ENCODE peak calls at places on chromosomes 4 and X, in nine cellular contexts. J, M, Y, F, V, T, Q, A and N are unnamed samples.

GRCh38 chr4:70559216-70559830 is 32.7 kb upstream of the AMBN start:
- DNase-seq in J (peak; percentile 74), M (peak; percentile 23), Y (peak; percentile 15), F (peak; percentile 31), V (no peak), T (peak; percentile 16), Q (no peak), A (peak; percentile 79), N (peak; percentile 54)

GRCh38 chrX:110218591-110218990 is 99.3 kb downstream of the AMMECR1 start:
- DNase-seq in J (no peak), M (no peak), Y (no peak), F (no peak), V (no peak), T (no peak), Q (no peak), A (no peak), N (no peak)

GRCh38 chr4:93810340-93810992 is 18.1 kb upstream of the ATOH1 start:
- DNase-seq in J (no peak), M (no peak), Y (no peak), F (peak; percentile 1), V (no peak), T (no peak), Q (no peak), A (no peak), N (no peak)

GRCh38 chr4:185203380-185204237 is at the start of gene CFAP97:
- DNase-seq in J (peak; percentile 80), M (peak; percentile 95), Y (peak; percentile 47), F (peak; percentile 90), V (peak; percentile 96), T (peak; percentile 94), Q (peak; percentile 77), A (peak; percentile 84), N (peak; percentile 76)

GRCh38 chrX:15675490-15675921 is 10.9 kb upstream of the CLTRN start:
- DNase-seq in J (peak; percentile 80), M (peak; percentile 71), Y (peak; percentile 48), F (no peak), V (peak; percentile 84), T (peak; percentile 84), Q (peak; percentile 65), A (peak; percentile 91), N (peak; percentile 70)

GRCh38 chr4:133148690-133149363 is at the start of gene PCDH10:
- DNase-seq in J (peak; percentile 96), M (peak; percentile 26), Y (peak; percentile 87), F (peak; percentile 94), V (peak; percentile 96), T (peak; percentile 86), Q (peak; percentile 85), A (peak; percentile 99), N (peak; percentile 98)

GRCh38 chr4:88318751-88319350 is 34.5 kb upstream of the PPM1K start:
- DNase-seq in J (no peak), M (no peak), Y (no peak), F (peak; percentile 7), V (no peak), T (no peak), Q (no peak), A (no peak), N (no peak)

GRCh38 chr4:94244087-94244828 is 36.6 kb downstream of the SMARCAD1 start:
- DNase-seq in J (no peak), M (no peak), Y (no peak), F (no peak), V (no peak), T (no peak), Q (no peak), A (no peak), N (no peak)

GRCh38 chrX:39759526-39760224 is 338.1 kb downstream of the BCOR start:
- DNase-seq in J (no peak), M (no peak), Y (no peak), F (peak; percentile 85), V (peak; percentile 78), T (no peak), Q (no peak), A (peak; percentile 77), N (no peak)

GRCh38 chrX:77527233-77528001 is 80.2 kb downstream of the FGF16 start:
- DNase-seq in J (peak; percentile 15), M (no peak), Y (no peak), F (no peak), V (no peak), T (peak; percentile 16), Q (no peak), A (peak; percentile 64), N (peak; percentile 52)

GRCh38 chr4:10606483-10607155 is 77.9 kb downstream of the CLNK start:
- DNase-seq in J (no peak), M (no peak), Y (no peak), F (no peak), V (no peak), T (no peak), Q (no peak), A (no peak), N (no peak)

GRCh38 chr4:105280338-105280809 is 133.7 kb downstream of the TET2 start:
- DNase-seq in J (no peak), M (no peak), Y (no peak), F (peak; percentile 99), V (no peak), T (no peak), Q (no peak), A (no peak), N (no peak)

GRCh38 chr4:1523033-1523432 is 116.8 kb upstream of the NKX1-1 start:
- DNase-seq in J (no peak), M (no peak), Y (no peak), F (no peak), V (no peak), T (no peak), Q (no peak), A (no peak), N (peak; percentile 9)

GRCh38 chr4:18406220-18406619 is 384.7 kb upstream of the LCORL start:
- DNase-seq in J (no peak), M (no peak), Y (no peak), F (no peak), V (no peak), T (no peak), Q (no peak), A (no peak), N (no peak)

DNA sequence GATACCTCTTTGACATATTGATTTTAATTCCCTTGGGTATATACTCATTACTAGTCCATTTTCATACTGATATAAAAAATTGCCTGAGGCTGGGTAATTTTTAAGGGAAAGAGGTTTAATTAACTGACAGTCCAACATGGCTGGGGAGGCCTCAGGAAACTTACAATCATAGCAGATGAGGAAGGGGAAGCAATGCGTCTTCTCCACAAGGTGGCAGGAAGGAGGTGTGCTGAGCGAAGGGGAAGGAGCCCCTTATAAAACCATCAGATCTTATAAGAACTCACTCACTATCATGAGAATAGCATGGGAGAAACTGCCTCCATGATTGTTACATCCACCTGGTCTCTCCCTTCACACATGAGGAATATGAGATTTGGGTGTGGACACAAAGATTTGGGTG is 42.4 kb downstream of the MSX1 start:
- DNase-seq in J (peak; percentile 54), M (no peak), Y (no peak), F (no peak), V (peak; percentile 9), T (no peak), Q (no peak), A (peak; percentile 57), N (no peak)
- TF ChIP-seq CTCF in J (peak; percentile 70), M (peak; percentile 35), Y (peak; percentile 18), F (no peak), V (no peak), T (no peak), Q (no peak), A (peak; percentile 75), N (no peak)

GRCh38 chrX:24144528-24144927 is 5.0 kb upstream of the ZFX start:
- DNase-seq in J (no peak), M (no peak), Y (no peak), F (no peak), V (no peak), T (no peak), Q (no peak), A (no peak), N (no peak)

GRCh38 chrX:24148118-24148517 is 1.4 kb upstream of the ZFX start:
- DNase-seq in J (no peak), M (no peak), Y (no peak), F (no peak), V (no peak), T (no peak), Q (no peak), A (no peak), N (no peak)

GRCh38 chrX:24147165-24147564 is 2.4 kb upstream of the ZFX start:
- DNase-seq in J (no peak), M (no peak), Y (no peak), F (no peak), V (no peak), T (no peak), Q (no peak), A (no peak), N (no peak)

GRCh38 chrX:24146283-24146865 is 3.2 kb upstream of the ZFX start:
- DNase-seq in J (no peak), M (no peak), Y (no peak), F (no peak), V (no peak), T (no peak), Q (no peak), A (no peak), N (no peak)

GRCh38 chrX:24145340-24146186 is 4.0 kb upstream of the ZFX start:
- DNase-seq in J (no peak), M (no peak), Y (no peak), F (peak; percentile 83), V (no peak), T (no peak), Q (no peak), A (no peak), N (no peak)
- TF ChIP-seq CTCF in J (no peak), M (no peak), Y (peak; percentile 57), F (no peak), V (no peak), T (no peak), Q (no peak), A (peak; percentile 65), N (no peak)

GRCh38 chr4:84965558-84966381 is 720 bp downstream of the WDFY3 start:
- DNase-seq in J (peak; percentile 68), M (peak; percentile 53), Y (peak; percentile 59), F (peak; percentile 47), V (peak; percentile 70), T (peak; percentile 57), Q (no peak), A (peak; percentile 86), N (peak; percentile 80)
- TF ChIP-seq CTCF in J (peak; percentile 27), M (no peak), Y (peak; percentile 46), F (no peak), V (no peak), T (no peak), Q (no peak), A (peak; percentile 57), N (no peak)

GRCh38 chrX:123881330-123881729 is 21.5 kb downstream of the XIAP start:
- DNase-seq in J (no peak), M (no peak), Y (no peak), F (no peak), V (no peak), T (no peak), Q (no peak), A (no peak), N (no peak)

DNA sequence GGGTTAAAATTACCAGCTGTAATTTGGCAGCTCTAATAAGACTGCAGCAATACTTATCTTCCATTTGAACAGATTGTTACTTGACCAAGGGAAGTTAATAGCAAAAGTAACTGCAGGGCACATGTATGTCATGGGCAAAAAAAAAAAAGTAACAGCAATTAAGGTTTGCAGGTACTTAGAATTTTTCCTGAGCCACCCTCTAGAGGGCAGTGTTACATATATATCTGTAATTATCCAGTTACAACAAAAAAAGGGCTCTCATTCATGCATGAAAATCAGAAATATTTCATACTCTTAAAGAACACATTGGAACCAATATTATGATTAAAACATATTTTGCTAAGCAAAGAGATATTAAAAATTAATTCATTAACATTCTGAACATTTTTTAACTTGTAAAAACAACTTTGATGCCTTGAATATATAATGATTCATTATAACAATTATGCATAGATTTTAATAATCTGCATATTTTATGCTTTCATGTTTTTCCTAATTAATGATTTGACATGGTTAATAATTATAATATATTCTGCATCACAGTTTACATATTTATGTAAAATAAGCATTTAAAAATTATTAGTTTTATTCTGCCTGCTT is 25.1 kb downstream of the XIAP start:
- DNase-seq in J (peak; percentile 54), M (peak; percentile 33), Y (no peak), F (peak; percentile 38), V (no peak), T (no peak), Q (no peak), A (no peak), N (no peak)
- TF ChIP-seq CTCF in J (peak; percentile 39), M (peak; percentile 67), Y (peak; percentile 66), F (peak; percentile 17), V (peak; percentile 23), T (peak; percentile 50), Q (peak; percentile 38), A (peak; percentile 85), N (peak; percentile 45)